ENCODE peak calls at places on chromosomes 2 and 18, in ten cellular contexts. O is HCT116; L is bronchial epithelial cell; M is IMR-90; I is stimulated activated CD8-positive, alpha-beta memory T cell treated with anti-CD3 and anti-CD28 coated beads, Interleukin-4, amount 100 ng/mL, for 24 hours; K is spleen; N is foreskin fibroblast; T is NCI-H1436; B is HuH-7; R is nucleus accumbens. H is an unnamed sample.

GRCh38 chr2:98455494-98455976 is 10.9 kb downstream of the INPP4A start:
- DNase-seq in O (no peak), L (no peak), M (peak; percentile 64), I (no peak), K (peak; percentile 74), N (no peak), T (no peak), B (no peak), R (no peak), H (no peak)

GRCh38 chr2:176804392-176804791 is 408.2 kb upstream of the HNRNPA3 start:
- DNase-seq in O (no peak), L (no peak), M (no peak), I (no peak), K (no peak), N (no peak), T (no peak), B (no peak), R (no peak), H (no peak)

GRCh38 chr2:46260305-46260704 is 36.9 kb upstream of the EPAS1 start:
- DNase-seq in O (no peak), L (no peak), M (no peak), I (no peak), K (no peak), N (peak; percentile 31), T (no peak), B (no peak), R (no peak), H (no peak)

GRCh38 chr18:69951182-69951581 is 3.5 kb upstream of the CD226 start:
- DNase-seq in O (no peak), L (no peak), M (peak; percentile 52), I (no peak), K (no peak), N (peak; percentile 44), T (no peak), B (no peak), R (no peak), H (no peak)

GRCh38 chr2:120691410-120691809 is 44.3 kb upstream of the GLI2 start:
- DNase-seq in O (no peak), L (no peak), M (no peak), I (no peak), K (no peak), N (no peak), T (no peak), B (no peak), R (no peak), H (no peak)

GRCh38 chr2:70191244-70191735 is 471 bp upstream of the C2orf42 start:
- DNase-seq in O (no peak), L (no peak), M (no peak), I (no peak), K (no peak), N (no peak), T (no peak), B (no peak), R (no peak), H (no peak)

GRCh38 chr2:178404380-178404767 is 46.6 kb downstream of the PRKRA start:
- DNase-seq in O (no peak), L (peak; percentile 70), M (peak; percentile 95), I (no peak), K (no peak), N (peak; percentile 94), T (no peak), B (no peak), R (no peak), H (peak; percentile 52)

GRCh38 chr2:75289771-75290170 is 90.5 kb upstream of the TACR1 start:
- DNase-seq in O (no peak), L (peak; percentile 46), M (peak; percentile 48), I (no peak), K (no peak), N (peak; percentile 55), T (no peak), B (no peak), R (no peak), H (no peak)

GRCh38 chr18:37274309-37274987 is 291.1 kb downstream of the CELF4 start:
- DNase-seq in O (no peak), L (no peak), M (no peak), I (no peak), K (no peak), N (no peak), T (no peak), B (no peak), R (no peak), H (no peak)

GRCh38 chr2:109170645-109171044 is 41.6 kb downstream of the SH3RF3 start:
- DNase-seq in O (no peak), L (no peak), M (no peak), I (no peak), K (no peak), N (no peak), T (no peak), B (no peak), R (no peak), H (no peak)

GRCh38 chr18:49230331-49230730 is 230.1 kb downstream of the DYM start:
- DNase-seq in O (no peak), L (no peak), M (no peak), I (no peak), K (no peak), N (no peak), T (no peak), B (no peak), R (no peak), H (no peak)

GRCh38 chr18:8890957-8891464 is 185.7 kb downstream of the MTCL1 start:
- DNase-seq in O (peak; percentile 77), L (peak; percentile 99), M (peak; percentile 97), I (no peak), K (no peak), N (peak; percentile 93), T (no peak), B (no peak), R (no peak), H (no peak)

GRCh38 chr2:200054681-200055468 is 99.5 kb downstream of the MAIP1 start:
- DNase-seq in O (peak; percentile 2), L (no peak), M (no peak), I (no peak), K (no peak), N (peak; percentile 3), T (peak; percentile 4), B (peak; percentile 40), R (no peak), H (no peak)

GRCh38 chr2:178008636-178009289 is 63.8 kb downstream of the PDE11A start:
- DNase-seq in O (no peak), L (peak; percentile 56), M (peak; percentile 65), I (no peak), K (no peak), N (no peak), T (peak; percentile 90), B (no peak), R (peak; percentile 4), H (no peak)

GRCh38 chr2:67572721-67573485 is 175.8 kb downstream of the ETAA1 start:
- DNase-seq in O (no peak), L (peak; percentile 6), M (peak; percentile 22), I (no peak), K (no peak), N (peak; percentile 60), T (no peak), B (no peak), R (no peak), H (no peak)

GRCh38 chr2:132795220-132795619 is 125.2 kb upstream of the LYPD1 start:
- DNase-seq in O (no peak), L (no peak), M (peak; percentile 40), I (no peak), K (no peak), N (no peak), T (no peak), B (no peak), R (no peak), H (no peak)

GRCh38 chr18:79924814-79925655 is 26.4 kb downstream of the SLC66A2 start:
- DNase-seq in O (no peak), L (no peak), M (no peak), I (no peak), K (peak; percentile 66), N (no peak), T (no peak), B (no peak), R (no peak), H (no peak)

GRCh38 chr2:38462121-38462634 is 85.1 kb upstream of the ATL2 start:
- DNase-seq in O (peak; percentile 94), L (peak; percentile 100), M (peak; percentile 94), I (peak; percentile 4), K (no peak), N (peak; percentile 86), T (no peak), B (no peak), R (no peak), H (no peak)

GRCh38 chr2:207073791-207074678 is 91.7 kb downstream of the KLF7 start:
- DNase-seq in O (no peak), L (peak; percentile 40), M (peak; percentile 12), I (peak; percentile 14), K (no peak), N (peak; percentile 36), T (no peak), B (no peak), R (no peak), H (no peak)

GRCh38 chr2:74328573-74328972 is 14.6 kb downstream of the SLC4A5 start:
- DNase-seq in O (no peak), L (no peak), M (no peak), I (no peak), K (no peak), N (no peak), T (no peak), B (no peak), R (no peak), H (no peak)

GRCh38 chr2:2043394-2043793 is 287.7 kb downstream of the MYT1L start:
- DNase-seq in O (no peak), L (no peak), M (no peak), I (no peak), K (no peak), N (no peak), T (no peak), B (no peak), R (no peak), H (no peak)

H was measured in NK-92 treated with Interleukin-12 subunit alpha and Interleukin-12 subunit beta, amount 100 ng/mL, for 24 hours.